ENCODE peak calls at places on chromosome 1, in four cellular contexts. M is prostate gland, C is HCT116, Z is H1. S is an unnamed sample.

GRCh38 chr1:209618756-209619420 is 33.3 kb downstream of the LAMB3 start:
- DNase-seq in M (no peak), C (no peak), Z (no peak), S (no peak)

GRCh38 chr1:241542199-241542907 is 10.2 kb downstream of the KMO start:
- DNase-seq in M (no peak), C (no peak), Z (no peak), S (no peak)

GRCh38 chr1:87644500-87645245 is 316.0 kb downstream of the LMO4 start:
- DNase-seq in M (no peak), C (no peak), Z (no peak), S (no peak)

GRCh38 chr1:31788825-31789256 is 24.7 kb upstream of the ADGRB2 start:
- DNase-seq in M (no peak), C (no peak), Z (no peak), S (no peak)

GRCh38 chr1:15058261-15058660 is 95.3 kb upstream of the TMEM51 start:
- DNase-seq in M (no peak), C (no peak), Z (no peak), S (no peak)

GRCh38 chr1:31625561-31626272 is 8.2 kb downstream of the HCRTR1 start:
- DNase-seq in M (no peak), C (no peak), Z (no peak), S (no peak)

GRCh38 chr1:45444609-45445131 is 46.3 kb downstream of the TESK2 start:
- DNase-seq in M (peak; percentile 36), C (no peak), Z (no peak), S (no peak)

GRCh38 chr1:29002792-29003191 is 88.4 kb downstream of the EPB41 start:
- DNase-seq in M (no peak), C (no peak), Z (no peak), S (no peak)

GRCh38 chr1:167721617-167722151 is at the start of gene MPZL1:
- DNase-seq in M (peak; percentile 97), C (peak; percentile 80), Z (no peak), S (peak; percentile 95)

GRCh38 chr1:222009105-222009730 is 267.3 kb upstream of the DUSP10 start:
- DNase-seq in M (no peak), C (no peak), Z (no peak), S (no peak)

GRCh38 chr1:79161077-79161476 is 154.5 kb upstream of the ADGRL4 start:
- DNase-seq in M (no peak), C (no peak), Z (no peak), S (no peak)

GRCh38 chr1:84365225-84366221 is 32.8 kb upstream of the DNASE2B start:
- DNase-seq in M (no peak), C (peak; percentile 99), Z (no peak), S (no peak)

GRCh38 chr1:9589144-9589718 is 520 bp downstream of the TMEM201 start:
- DNase-seq in M (no peak), C (no peak), Z (no peak), S (peak; percentile 22)

DNA sequence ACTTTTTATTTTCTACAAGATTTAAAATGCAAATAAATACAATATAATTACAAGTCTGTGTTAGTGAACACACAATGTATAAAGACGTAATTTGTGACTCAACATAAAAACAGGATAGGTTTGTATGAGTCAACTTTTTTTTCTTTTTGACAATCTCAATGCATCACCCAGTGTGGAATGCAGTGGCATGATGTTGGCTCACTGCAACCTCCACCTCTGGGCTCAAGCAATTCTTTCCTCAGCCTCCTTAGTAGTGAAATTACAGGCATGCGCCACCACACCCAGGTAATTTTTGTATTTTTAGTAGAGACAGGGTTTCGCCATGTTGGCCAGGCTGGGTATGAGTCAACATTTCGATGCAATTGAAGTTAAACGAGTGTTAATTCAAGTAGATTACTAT is 5.9 kb upstream of the SPRR2E start:
- DNase-seq in M (no peak), C (peak; percentile 81), Z (no peak), S (no peak)
- TF ChIP-seq POLR2AphosphoS5 in M (no peak), C (peak; percentile 21), Z (no peak), S (no peak)

DNA sequence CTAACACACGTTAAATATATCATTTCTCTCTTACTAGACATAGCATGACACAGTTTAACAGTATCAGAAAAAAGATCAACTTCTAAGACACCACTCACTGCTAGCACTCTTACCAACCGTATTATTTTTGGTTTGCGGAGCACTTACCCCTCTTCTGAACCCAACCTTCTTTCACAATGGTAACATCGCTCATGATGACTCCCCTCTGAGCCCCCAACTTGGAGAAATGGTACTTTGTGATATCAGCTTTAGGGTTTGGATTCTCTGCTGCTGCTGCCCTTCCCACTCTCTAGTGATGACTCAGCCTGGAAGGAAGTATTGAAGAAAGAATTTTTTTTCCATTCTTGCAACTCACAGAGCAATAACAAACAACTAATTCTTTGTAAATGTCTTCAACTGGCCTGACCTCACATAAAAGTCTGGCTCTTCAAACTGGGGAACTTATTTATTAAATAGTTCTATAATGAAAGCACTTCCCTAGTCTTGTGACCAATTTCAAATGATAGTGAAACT is 7.0 kb downstream of the AKT3 start:
- DNase-seq in M (no peak), C (no peak), Z (no peak), S (no peak)
- TF ChIP-seq POLR2A in M (no peak), C (no peak), Z (no peak), S (no peak)

DNA sequence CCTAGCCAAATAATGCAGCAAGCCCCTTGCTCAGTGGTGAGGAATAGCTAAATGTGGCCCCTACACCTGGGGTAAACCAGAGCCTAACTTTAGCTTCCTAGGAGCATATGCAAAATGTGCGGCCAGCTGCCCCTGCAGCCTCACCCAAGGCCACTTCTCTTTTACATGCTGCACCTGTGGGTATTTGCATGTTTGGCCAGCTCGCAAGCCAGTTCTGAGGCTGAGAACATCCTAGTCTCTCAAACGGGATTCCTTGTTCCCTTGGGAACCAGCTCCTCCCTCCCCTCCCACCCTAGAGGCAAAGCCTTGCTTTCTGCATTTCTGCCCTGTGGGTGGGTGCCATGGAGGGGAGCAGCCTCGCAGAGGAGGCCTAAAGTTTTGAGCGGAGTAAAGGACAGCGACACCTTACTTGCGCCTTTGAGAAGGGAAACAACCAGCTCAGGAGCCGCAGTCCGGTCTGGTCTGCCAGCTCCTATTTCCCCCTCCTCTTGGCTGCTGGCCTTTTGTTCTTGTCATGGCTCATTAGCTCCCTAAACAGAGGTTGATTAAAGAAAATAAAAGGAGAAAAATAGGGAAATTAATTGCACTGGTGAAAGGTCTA is 68.5 kb downstream of the TEX35 start:
- DNase-seq in M (no peak), C (no peak), Z (peak; percentile 51), S (no peak)
- TF ChIP-seq POLR2AphosphoS5 in M (no peak), C (no peak), Z (no peak), S (no peak)

GRCh38 chr1:18480315-18481189 is at the start of gene KLHDC7A:
- DNase-seq in M (peak; percentile 36), C (no peak), Z (peak; percentile 75), S (no peak)
- TF ChIP-seq POLR2A in M (no peak), C (no peak), Z (peak; percentile 72), S (no peak)

GRCh38 chr1:54986025-54986424 is 5.6 kb downstream of the TMEM61 start:
- DNase-seq in M (no peak), C (no peak), Z (no peak), S (no peak)

GRCh38 chr1:54988975-54989374 is 8.5 kb downstream of the TMEM61 start:
- DNase-seq in M (no peak), C (no peak), Z (no peak), S (no peak)

GRCh38 chr1:54986532-54986931 is 6.1 kb downstream of the TMEM61 start:
- DNase-seq in M (no peak), C (no peak), Z (no peak), S (no peak)

GRCh38 chr1:54989473-54989872 is 9.0 kb downstream of the TMEM61 start:
- DNase-seq in M (no peak), C (no peak), Z (no peak), S (no peak)

DNA sequence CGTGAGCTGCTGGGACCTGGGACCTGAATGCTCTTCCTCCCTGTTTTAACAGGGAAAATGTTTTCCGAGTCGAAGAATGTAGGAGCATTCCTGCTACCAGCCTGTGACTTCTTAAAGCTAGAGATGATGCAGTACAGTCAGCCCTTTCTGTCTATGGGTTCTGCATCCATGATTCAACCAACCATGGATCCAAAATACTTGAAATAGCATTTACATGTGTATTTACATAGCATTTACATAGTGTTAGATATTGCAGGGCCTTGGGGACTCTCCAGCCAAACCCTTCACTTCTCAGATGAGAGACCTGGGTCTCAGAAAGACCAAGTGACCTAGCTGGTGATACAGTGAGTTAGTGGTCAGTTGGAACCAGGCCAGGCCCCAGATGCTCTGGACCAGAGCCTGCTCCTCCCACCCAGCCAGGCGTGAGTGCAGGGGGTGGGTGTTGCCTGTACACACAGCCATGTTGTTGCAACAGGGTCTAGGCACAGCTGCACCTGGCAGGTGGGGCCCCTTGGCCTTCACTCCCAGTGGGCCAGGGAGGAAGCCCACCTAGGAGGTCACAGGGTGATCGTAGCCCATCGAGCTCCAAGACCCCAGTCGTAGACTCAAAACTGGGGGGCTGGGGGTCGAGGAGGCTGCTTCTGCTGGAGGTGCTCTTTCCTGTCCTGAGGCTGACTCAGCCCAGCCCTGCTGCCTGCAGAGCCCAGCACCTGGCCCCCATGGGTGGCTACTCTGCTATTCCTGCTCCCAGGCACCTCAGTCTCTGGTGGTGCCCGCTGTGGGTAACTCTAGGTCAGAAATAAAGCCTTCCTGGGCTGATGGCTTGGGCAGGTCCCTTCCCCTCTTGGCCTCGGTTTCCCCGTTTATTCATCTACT is 7.6 kb downstream of the TMEM61 start:
- DNase-seq in M (no peak), C (no peak), Z (no peak), S (no peak)
- TF ChIP-seq POLR2AphosphoS5 in M (no peak), C (no peak), Z (no peak), S (no peak)

GRCh38 chr1:153774036-153774435 is 1.2 kb upstream of the SLC27A3 start:
- DNase-seq in M (no peak), C (no peak), Z (no peak), S (no peak)

GRCh38 chr1:153776971-153777370 is 1.8 kb downstream of the SLC27A3 start:
- DNase-seq in M (no peak), C (no peak), Z (no peak), S (no peak)

GRCh38 chr1:153774780-153775431 is at the start of gene SLC27A3:
- DNase-seq in M (peak; percentile 69), C (peak; percentile 27), Z (peak; percentile 25), S (peak; percentile 48)

GRCh38 chr1:153776352-153776751 is 1.1 kb downstream of the SLC27A3 start:
- DNase-seq in M (no peak), C (no peak), Z (no peak), S (no peak)

DNA sequence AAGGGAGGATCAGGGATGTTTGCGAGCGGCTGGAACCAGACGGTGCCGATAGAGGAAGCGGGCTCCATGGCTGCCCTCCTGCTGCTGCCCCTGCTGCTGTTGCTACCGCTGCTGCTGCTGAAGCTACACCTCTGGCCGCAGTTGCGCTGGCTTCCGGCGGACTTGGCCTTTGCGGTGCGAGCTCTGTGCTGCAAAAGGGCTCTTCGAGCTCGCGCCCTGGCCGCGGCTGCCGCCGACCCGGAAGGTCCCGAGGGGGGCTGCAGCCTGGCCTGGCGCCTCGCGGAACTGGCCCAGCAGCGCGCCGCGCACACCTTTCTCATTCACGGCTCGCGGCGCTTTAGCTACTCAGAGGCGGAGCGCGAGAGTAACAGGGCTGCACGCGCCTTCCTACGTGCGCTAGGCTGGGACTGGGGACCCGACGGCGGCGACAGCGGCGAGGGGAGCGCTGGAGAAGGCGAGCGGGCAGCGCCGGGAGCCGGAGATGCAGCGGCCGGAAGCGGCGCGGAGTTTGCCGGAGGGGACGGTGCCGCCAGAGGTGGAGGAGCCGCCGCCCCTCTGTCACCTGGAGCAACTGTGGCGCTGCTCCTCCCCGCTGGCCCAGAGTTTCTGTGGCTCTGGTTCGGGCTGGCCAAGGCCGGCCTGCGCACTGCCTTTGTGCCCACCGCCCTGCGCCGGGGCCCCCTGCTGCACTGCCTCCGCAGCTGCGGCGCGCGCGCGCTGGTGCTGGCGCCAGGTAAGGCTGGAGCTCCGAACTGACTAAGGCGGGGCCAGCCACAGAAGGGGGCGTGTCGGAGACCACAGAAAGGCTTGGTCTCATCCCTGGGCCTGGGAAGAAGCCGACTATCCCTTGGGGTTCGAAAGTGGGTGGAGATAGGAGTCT is 465 bp downstream of the SLC27A3 start:
- DNase-seq in M (peak; percentile 73), C (peak; percentile 42), Z (peak; percentile 70), S (peak; percentile 68)
- TF ChIP-seq POLR2A in M (peak; percentile 73), C (peak; percentile 47), Z (peak; percentile 93), S (no peak)